ENCODE peak calls at places on chromosome 20, in five cellular contexts. G, L, N, D and Y are unnamed samples.

GRCh38 chr20:46741924-46742692 is 32.7 kb downstream of the SLC2A10 start:
- DNase-seq in L (no peak), N (no peak), G (no peak), D (no peak), Y (peak)

GRCh38 chr20:46814366-46815232 is 80.0 kb upstream of the EYA2 start:
- DNase-seq in D (no peak), L (peak), N (no peak), G (no peak), Y (peak)

GRCh38 chr20:58389968-58390658 is 1.1 kb downstream of the VAPB start:
- DNase-seq in G (no peak), N (no peak), L (no peak), D (no peak), Y (no peak)

GRCh38 chr20:22430154-22430745 is 154.1 kb downstream of the FOXA2 start:
- DNase-seq in G (no peak), N (no peak), D (no peak), L (peak), Y (peak)

GRCh38 chr20:39047417-39047985 is 85.4 kb downstream of the DHX35 start:
- DNase-seq in G (no peak), L (no peak), N (no peak), D (no peak), Y (no peak)

GRCh38 chr20:61732511-61733210 is 333.0 kb downstream of the TAF4 start:
- DNase-seq in D (no peak), N (peak), L (no peak), G (no peak), Y (no peak)

GRCh38 chr20:50062006-50062838 is 50.7 kb downstream of the UBE2V1 start:
- DNase-seq in N (no peak), L (no peak), G (no peak), D (no peak), Y (no peak)

GRCh38 chr20:52761867-52762266 is 210.3 kb upstream of the TSHZ2 start:
- DNase-seq in L (no peak), D (no peak), N (no peak), G (no peak), Y (no peak)

GRCh38 chr20:14219801-14220461 is 117.5 kb downstream of the FLRT3 start:
- DNase-seq in L (no peak), G (no peak), N (no peak), D (no peak), Y (peak)

GRCh38 chr20:50919567-50919966 is 11.7 kb downstream of the ADNP start:
- DNase-seq in G (no peak), L (no peak), D (no peak), N (no peak), Y (no peak)

GRCh38 chr20:25624500-25624939 is 706 bp upstream of the NANP start:
- DNase-seq in N (no peak), D (no peak), L (no peak), G (no peak), Y (no peak)

GRCh38 chr20:13777171-13777601 is 7.5 kb downstream of the ESF1 start:
- DNase-seq in N (no peak), L (no peak), D (no peak), G (no peak), Y (no peak)

GRCh38 chr20:32582659-32583580 is 2.2 kb downstream of the NOL4L start:
- DNase-seq in N (no peak), D (no peak), G (no peak), L (peak), Y (peak)

GRCh38 chr20:37868998-37869861 is 33.7 kb upstream of the VSTM2L start:
- DNase-seq in L (peak), D (no peak), G (no peak), N (no peak), Y (no peak)

GRCh38 chr20:3808141-3808479 is 12.0 kb downstream of the CDC25B start:
- DNase-seq in L (no peak), G (peak), D (no peak), N (no peak), Y (no peak)

GRCh38 chr20:51284161-51284560 is 258.4 kb downstream of the NFATC2 start:
- DNase-seq in G (no peak), L (no peak), N (no peak), D (no peak), Y (no peak)

GRCh38 chr20:37882961-37883712 is 19.8 kb upstream of the VSTM2L start:
- DNase-seq in L (no peak), N (no peak), G (no peak), D (no peak), Y (no peak)

GRCh38 chr20:50844430-50845100 is 49.7 kb downstream of the BCAS4 start:
- DNase-seq in L (no peak), G (no peak), N (peak), D (no peak), Y (no peak)

GRCh38 chr20:51533291-51534172 is 9.0 kb downstream of the NFATC2 start:
- DNase-seq in L (no peak), G (no peak), N (no peak), D (peak), Y (no peak)

GRCh38 chr20:38094373-38094775 is 60.8 kb downstream of the RPRD1B start:
- DNase-seq in L (no peak), D (peak), N (peak), G (peak), Y (no peak)

GRCh38 chr20:41339957-41340326 is 679 bp upstream of the LPIN3 start:
- DNase-seq in N (peak), D (peak), L (peak), G (peak), Y (peak)

GRCh38 chr20:32629813-32630212 is 43.9 kb downstream of the C20orf203 start:
- DNase-seq in D (no peak), N (no peak), G (no peak), L (no peak), Y (no peak)

GRCh38 chr20:8375898-8376297 is 243.8 kb downstream of the PLCB1 start:
- DNase-seq in D (no peak), N (no peak), L (peak), G (no peak), Y (no peak)

GRCh38 chr20:2873747-2874041 is 413 bp downstream of the PTPRA start:
- DNase-seq in G (no peak), L (peak), N (peak), D (peak), Y (peak)

GRCh38 chr20:33370296-33370695 is 31.0 kb downstream of the CDK5RAP1 start:
- DNase-seq in G (no peak), L (no peak), D (no peak), N (peak), Y (no peak)

GRCh38 chr20:16816192-16816591 is 68.0 kb downstream of the OTOR start:
- DNase-seq in G (no peak), D (no peak), L (no peak), N (no peak), Y (peak)

GRCh38 chr20:48275737-48276342 is 490.6 kb upstream of the SULF2 start:
- DNase-seq in N (no peak), G (no peak), D (no peak), L (peak), Y (peak)

DNA sequence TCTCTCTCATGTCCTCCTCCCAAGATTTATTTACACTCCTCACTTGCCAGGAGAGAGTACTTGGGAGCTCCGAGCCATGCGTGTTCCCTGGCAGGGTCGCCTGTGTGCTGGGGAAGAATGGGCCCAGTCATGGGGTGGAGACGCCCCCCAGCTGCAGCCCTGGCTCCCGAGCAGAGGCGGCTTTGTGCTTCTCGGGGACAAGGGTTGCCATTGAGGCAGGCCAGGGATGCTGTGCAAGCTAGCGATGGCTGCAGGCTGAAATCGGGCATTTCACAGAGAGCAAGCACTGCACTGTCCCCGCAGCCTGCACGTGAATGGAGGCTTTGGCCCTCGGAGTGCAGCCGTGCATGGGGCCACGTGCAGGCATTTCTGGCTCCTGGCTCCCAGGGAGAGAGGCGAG is 23.8 kb downstream of the PHACTR3 start:
- DNase-seq in G (no peak), D (no peak), N (no peak), L (no peak), Y (no peak)
- H3K4me3 ChIP-seq in G (no peak), D (no peak), N (no peak), L (no peak), Y (no peak)

GRCh38 chr20:40317156-40317790 is 371.8 kb downstream of the MAFB start:
- DNase-seq in D (no peak), L (no peak), G (no peak), N (no peak), Y (no peak)

GRCh38 chr20:40319056-40319455 is 370.0 kb downstream of the MAFB start:
- DNase-seq in D (no peak), L (no peak), G (no peak), N (no peak), Y (no peak)

GRCh38 chr20:40309731-40310130 is 379.3 kb downstream of the MAFB start:
- DNase-seq in D (no peak), L (no peak), G (no peak), N (no peak), Y (no peak)

GRCh38 chr20:40314278-40314677 is 374.8 kb downstream of the MAFB start:
- DNase-seq in N (no peak), L (no peak), D (no peak), G (no peak), Y (no peak)

DNA sequence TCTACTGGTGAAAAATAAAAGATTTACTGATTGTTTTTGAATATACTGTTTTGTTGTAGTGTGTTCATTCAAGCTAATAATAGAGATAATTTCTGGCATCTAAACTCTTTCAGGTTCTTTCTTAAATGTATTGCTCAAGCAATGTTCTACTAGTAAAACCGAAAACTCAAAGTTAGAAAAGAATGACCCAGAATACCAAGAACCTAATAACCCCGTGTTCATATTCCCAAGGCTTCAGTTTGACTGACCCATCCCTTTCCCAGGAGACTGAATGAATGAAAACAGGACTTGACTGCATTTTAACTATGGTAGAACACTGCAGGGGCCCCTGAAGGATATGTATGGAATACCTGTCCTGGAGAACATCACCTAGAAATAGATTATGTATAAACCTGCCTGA is 375.3 kb downstream of the MAFB start:
- DNase-seq in G (no peak), L (no peak), D (no peak), N (no peak), Y (no peak)
- H3K27ac ChIP-seq in G (no peak), L (no peak), D (no peak), N (no peak), Y (no peak)

GRCh38 chr20:31476648-31477220 is 1.6 kb downstream of the REM1 start:
- DNase-seq in N (no peak), D (no peak), L (no peak), G (no peak), Y (no peak)
- H3K4me3 ChIP-seq in N (no peak), D (no peak), L (no peak), G (no peak), Y (no peak)

DNA sequence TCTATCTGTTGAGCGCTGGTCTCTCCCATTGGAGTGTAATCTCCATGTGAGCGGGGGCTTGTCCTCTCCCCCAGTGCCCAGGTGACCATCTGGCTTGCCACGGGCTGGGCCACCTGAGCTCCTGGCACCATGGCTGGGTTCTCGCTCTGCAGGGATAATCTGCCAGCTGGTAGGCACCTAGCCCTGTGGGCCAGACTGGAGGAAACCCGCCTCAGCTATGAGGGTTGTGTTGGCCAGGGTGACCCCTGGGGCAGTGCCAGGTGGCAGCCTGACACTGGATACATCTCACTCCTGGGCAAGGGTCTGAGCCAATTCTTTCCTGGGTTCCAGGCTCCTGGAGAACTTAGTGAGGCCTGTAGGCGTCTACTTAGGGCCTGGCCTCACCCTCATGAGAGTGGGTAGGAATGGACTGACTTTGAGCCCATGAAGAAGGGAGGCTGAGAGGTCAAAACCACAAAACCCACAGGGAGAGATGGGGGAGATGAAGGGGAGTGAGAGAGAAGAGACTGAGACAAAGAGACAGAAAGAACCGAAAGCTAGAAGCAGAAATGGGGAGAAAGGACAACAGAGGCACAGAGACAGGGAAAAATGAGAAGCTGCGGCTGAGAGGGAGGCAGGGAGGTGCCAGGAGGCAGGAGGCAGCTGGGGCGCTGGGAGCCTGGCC is 5.8 kb upstream of the SLC52A3 start:
- DNase-seq in G (no peak), L (no peak), D (no peak), N (no peak), Y (no peak)
- H3K27ac ChIP-seq in G (no peak), L (no peak), D (no peak), N (no peak), Y (no peak)

GRCh38 chr20:63415418-63416108 is 54.4 kb upstream of the CHRNA4 start:
- DNase-seq in L (no peak), D (no peak), N (no peak), G (no peak), Y (no peak)
- H3K4me3 ChIP-seq in L (no peak), D (no peak), N (no peak), G (no peak), Y (no peak)

DNA sequence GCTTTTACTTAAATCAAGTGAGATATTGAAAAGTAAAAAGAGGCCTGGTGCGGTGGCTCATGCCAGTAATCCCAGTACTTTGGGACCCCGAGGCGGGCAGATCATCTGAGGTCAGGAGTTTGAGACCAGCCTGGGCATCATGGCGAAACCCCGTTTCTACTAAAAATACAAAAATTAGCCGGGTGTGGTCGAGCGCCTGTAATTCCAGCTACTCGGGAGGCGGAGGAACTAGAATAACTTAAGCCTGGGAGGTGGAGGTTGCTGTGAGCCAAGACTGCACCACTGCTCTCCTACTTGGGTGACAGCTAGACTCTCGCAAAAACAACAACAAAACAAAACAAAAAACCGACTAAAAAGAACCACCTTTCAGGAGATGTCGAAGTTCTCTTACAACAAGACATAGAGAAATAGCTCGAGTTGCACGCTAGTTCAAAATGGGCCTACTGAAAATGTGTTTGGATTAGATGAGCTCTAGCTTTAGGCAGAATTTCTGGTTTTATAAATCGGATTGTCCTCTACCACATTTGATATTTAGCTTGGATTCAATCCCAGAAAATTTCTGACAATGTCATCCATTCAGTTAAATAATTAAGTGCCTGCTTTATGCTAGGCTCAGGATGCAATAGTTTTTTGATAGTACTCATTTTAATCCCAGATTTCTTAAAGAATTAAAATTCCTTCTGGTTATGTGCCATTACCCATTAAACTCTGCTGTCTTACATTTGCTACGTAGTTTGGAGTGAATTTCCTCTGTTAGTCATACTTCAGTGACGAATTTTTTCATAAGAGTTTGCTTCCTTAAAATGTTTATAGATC is 137.5 kb upstream of the SHLD1 start:
- DNase-seq in G (no peak), D (no peak), N (no peak), L (no peak), Y (no peak)
- H3K27ac ChIP-seq in G (peak), D (no peak), N (no peak), L (no peak), Y (no peak)

GRCh38 chr20:53916173-53916512 is 154.3 kb downstream of the BCAS1 start:
- DNase-seq in G (no peak), N (no peak), L (no peak), D (no peak), Y (peak)
- H3K4me3 ChIP-seq in G (peak), N (peak), L (peak), D (no peak), Y (no peak)

DNA sequence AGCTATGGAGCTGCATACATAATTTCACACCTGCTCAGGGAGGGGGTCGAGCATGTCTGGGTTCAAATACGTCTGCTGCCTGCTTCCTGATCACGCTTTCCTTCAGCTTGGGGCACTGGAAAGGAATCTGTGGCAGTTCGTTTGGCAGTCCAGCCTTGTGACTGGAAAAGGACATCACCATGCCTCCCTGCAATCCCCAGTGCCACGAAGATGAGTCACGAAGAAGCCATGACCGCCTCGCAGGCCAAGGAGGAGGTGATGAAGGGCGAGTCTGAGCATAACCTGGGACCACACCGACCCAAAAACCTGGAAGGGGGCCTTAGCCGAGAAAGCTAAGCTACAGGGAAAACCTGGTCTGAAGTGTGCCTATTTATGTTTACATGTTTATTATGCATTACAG is 13.1 kb downstream of the JAG1 start:
- DNase-seq in G (no peak), L (no peak), N (no peak), D (no peak), Y (peak)
- H3K27ac ChIP-seq in G (no peak), L (no peak), N (no peak), D (no peak), Y (no peak)

GRCh38 chr20:35263609-35264223 is 14.2 kb downstream of the MMP24OS start:
- DNase-seq in G (no peak), D (no peak), N (no peak), L (no peak), Y (no peak)
- H3K4me3 ChIP-seq in G (no peak), D (no peak), N (no peak), L (peak), Y (peak)

DNA sequence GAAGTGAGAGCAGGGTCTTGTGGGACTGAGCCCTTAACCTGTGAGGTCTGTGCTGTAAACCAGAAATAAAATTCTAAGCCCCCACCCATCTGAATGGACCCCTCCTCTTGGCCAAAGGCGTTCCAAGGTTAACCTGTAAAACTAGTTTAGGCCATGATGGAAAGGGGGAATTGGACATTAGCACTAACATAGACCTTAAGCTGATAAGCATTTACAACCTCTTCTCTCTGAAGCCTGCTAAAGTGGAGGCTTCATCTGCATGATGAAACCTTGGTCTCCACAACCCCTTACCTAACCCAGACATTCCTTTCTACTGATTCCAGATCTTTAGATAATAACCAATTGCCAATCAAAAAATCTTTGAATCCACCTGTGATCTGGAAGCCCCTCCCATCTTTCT is 25.8 kb downstream of the PIGT start:
- DNase-seq in L (no peak), G (no peak), D (no peak), N (no peak), Y (no peak)
- H3K27ac ChIP-seq in L (no peak), G (no peak), D (no peak), N (no peak), Y (peak)